ENCODE peak calls at places on chromosomes 12 and 14, in ten cellular contexts. Q is mesendoderm; I is GM13976; U is WTC11; G is ureter; M is GM12878; B is stimulated activated CD8-positive, alpha-beta memory T cell treated with anti-CD3 and anti-CD28 coated beads, Interleukin-4, amount 100 ng/mL, for 4 hours; J is SW 1271; V is EH; Z is activated CD4-positive, alpha-beta T cell treated with anti-CD3 and anti-CD28 coated beads, Interleukin-2, amount 50 U/mL, for 24 hours. Y is an unnamed sample.

GRCh38 chr14:100540141-100540925 is 46.9 kb downstream of the BEGAIN start:
- DNase-seq in Q (peak), I (no peak), U (peak), G (no peak), M (no peak), B (no peak), J (no peak), V (no peak), Z (no peak), Y (no peak)

GRCh38 chr14:98965061-98965460 is 306.9 kb downstream of the BCL11B start:
- DNase-seq in Q (no peak), I (no peak), U (no peak), G (no peak), M (no peak), B (no peak), J (no peak), V (no peak), Z (no peak), Y (no peak)

GRCh38 chr14:69692542-69693053 is 74.3 kb upstream of the SRSF5 start:
- DNase-seq in Q (no peak), I (no peak), U (no peak), G (no peak), M (no peak), B (no peak), J (no peak), V (no peak), Z (no peak), Y (no peak)

GRCh38 chr12:117100251-117100650 is 1.0 kb upstream of the TESC start:
- DNase-seq in Q (no peak), I (no peak), U (peak), G (no peak), M (no peak), B (no peak), J (no peak), V (peak), Z (no peak), Y (no peak)

GRCh38 chr14:55160989-55161388 is 30.4 kb downstream of the DLGAP5 start:
- DNase-seq in Q (no peak), I (peak), U (no peak), G (no peak), M (no peak), B (no peak), J (no peak), V (peak), Z (no peak), Y (no peak)

GRCh38 chr14:64569108-64570045 is 19.6 kb downstream of the PPP1R36 start:
- DNase-seq in Q (peak), I (no peak), U (no peak), G (peak), M (no peak), B (no peak), J (peak), V (peak), Z (no peak), Y (peak)

GRCh38 chr14:38948171-38948570 is 154.9 kb downstream of the SEC23A start:
- DNase-seq in Q (no peak), I (no peak), U (no peak), G (no peak), M (no peak), B (no peak), J (no peak), V (peak), Z (no peak), Y (no peak)

GRCh38 chr14:91899777-91900176 is 32.4 kb upstream of the TC2N start:
- DNase-seq in Q (no peak), I (no peak), U (no peak), G (no peak), M (no peak), B (no peak), J (no peak), V (peak), Z (no peak), Y (no peak)

GRCh38 chr14:58789106-58789505 is 151.3 kb downstream of the DACT1 start:
- DNase-seq in Q (no peak), I (no peak), U (no peak), G (no peak), M (no peak), B (no peak), J (no peak), V (no peak), Z (no peak), Y (no peak)

GRCh38 chr12:124786065-124786964 is 77.3 kb downstream of the SCARB1 start:
- DNase-seq in Q (peak), I (no peak), U (peak), G (peak), M (no peak), B (no peak), J (peak), V (peak), Z (no peak), Y (peak)

GRCh38 chr14:52351561-52352491 is 37.7 kb downstream of the PTGER2 start:
- DNase-seq in Q (no peak), I (no peak), U (no peak), G (no peak), M (peak), B (no peak), J (no peak), V (peak), Z (no peak), Y (no peak)

GRCh38 chr14:93015505-93015904 is 92.6 kb downstream of the CHGA start:
- DNase-seq in Q (no peak), I (no peak), U (no peak), G (no peak), M (no peak), B (no peak), J (no peak), V (no peak), Z (no peak), Y (no peak)

GRCh38 chr14:89587128-89587420 is 170.0 kb upstream of the FOXN3 start:
- DNase-seq in Q (no peak), I (no peak), U (no peak), G (no peak), M (no peak), B (no peak), J (no peak), V (no peak), Z (no peak), Y (no peak)

GRCh38 chr12:20040844-20041243 is 327.5 kb upstream of the PDE3A start:
- DNase-seq in Q (peak), I (no peak), U (no peak), G (no peak), M (no peak), B (no peak), J (no peak), V (no peak), Z (no peak), Y (no peak)

GRCh38 chr14:104307246-104307626 is 168.8 kb downstream of the KIF26A start:
- DNase-seq in Q (no peak), I (no peak), U (no peak), G (no peak), M (no peak), B (no peak), J (no peak), V (no peak), Z (no peak), Y (no peak)

GRCh38 chr12:120231316-120232011 is 30.6 kb upstream of the RPLP0 start:
- DNase-seq in Q (peak), I (no peak), U (peak), G (peak), M (no peak), B (peak), J (peak), V (peak), Z (peak), Y (peak)

GRCh38 chr12:2615665-2616387 is 178.9 kb upstream of the FKBP4 start:
- DNase-seq in Q (peak), I (no peak), U (peak), G (no peak), M (no peak), B (no peak), J (no peak), V (peak), Z (no peak), Y (no peak)

GRCh38 chr12:47272412-47273190 is 192.8 kb upstream of the AMIGO2 start:
- DNase-seq in Q (no peak), I (no peak), U (no peak), G (no peak), M (no peak), B (no peak), J (no peak), V (peak), Z (no peak), Y (no peak)

GRCh38 chr12:132872975-132873421 is 14.4 kb downstream of the CHFR start:
- DNase-seq in Q (peak), I (no peak), U (no peak), G (no peak), M (peak), B (no peak), J (no peak), V (no peak), Z (no peak), Y (no peak)

GRCh38 chr12:120453977-120454376 is 7.7 kb downstream of the GATC start:
- DNase-seq in Q (peak), I (peak), U (no peak), G (no peak), M (no peak), B (no peak), J (no peak), V (peak), Z (no peak), Y (no peak)

GRCh38 chr12:4118017-4118510 is 155.5 kb upstream of the CCND2 start:
- DNase-seq in Q (no peak), I (peak), U (no peak), G (no peak), M (peak), B (no peak), J (no peak), V (peak), Z (no peak), Y (no peak)

GRCh38 chr12:120466560-120467315 is 2.8 kb downstream of the SRSF9 start:
- DNase-seq in Q (peak), I (no peak), U (peak), G (no peak), M (no peak), B (no peak), J (no peak), V (peak), Z (no peak), Y (no peak)

GRCh38 chr14:68703093-68703492 is 89.8 kb downstream of the ZFP36L1 start:
- DNase-seq in Q (no peak), I (no peak), U (no peak), G (no peak), M (no peak), B (no peak), J (no peak), V (peak), Z (no peak), Y (no peak)

GRCh38 chr14:23406244-23406643 is 1.8 kb downstream of the MYH6 start:
- DNase-seq in Q (no peak), I (no peak), U (no peak), G (no peak), M (no peak), B (no peak), J (no peak), V (no peak), Z (no peak), Y (no peak)

GRCh38 chr14:104066719-104067118 is 18.8 kb upstream of the ASPG start:
- DNase-seq in Q (no peak), I (no peak), U (no peak), G (no peak), M (no peak), B (no peak), J (no peak), V (no peak), Z (no peak), Y (no peak)

GRCh38 chr14:49881296-49882006 is 11.4 kb upstream of the ARF6 start:
- DNase-seq in Q (no peak), I (no peak), U (no peak), G (no peak), M (no peak), B (no peak), J (no peak), V (no peak), Z (no peak), Y (no peak)

GRCh38 chr12:4012073-4012472 is 138.9 kb upstream of the PARP11 start:
- DNase-seq in Q (no peak), I (no peak), U (no peak), G (no peak), M (no peak), B (no peak), J (no peak), V (no peak), Z (no peak), Y (no peak)

GRCh38 chr12:4866288-4866687 is 43.4 kb upstream of the KCNA1 start:
- DNase-seq in Q (no peak), I (no peak), U (no peak), G (no peak), M (no peak), B (no peak), J (no peak), V (no peak), Z (no peak), Y (no peak)

GRCh38 chr12:46436741-46437140 is 64.2 kb upstream of the SLC38A2 start:
- DNase-seq in Q (no peak), I (no peak), U (no peak), G (no peak), M (no peak), B (no peak), J (no peak), V (no peak), Z (no peak), Y (no peak)

GRCh38 chr12:103495158-103495782 is 498 bp downstream of the C12orf42 start:
- DNase-seq in Q (peak), I (peak), U (peak), G (no peak), M (no peak), B (peak), J (no peak), V (no peak), Z (no peak), Y (no peak)

GRCh38 chr12:39723831-39724230 is 104.2 kb upstream of the ABCD2 start:
- DNase-seq in Q (peak), I (no peak), U (no peak), G (no peak), M (no peak), B (no peak), J (peak), V (peak), Z (no peak), Y (no peak)

GRCh38 chr12:80509781-80510556 is 65.9 kb downstream of the PTPRQ start:
- DNase-seq in Q (no peak), I (no peak), U (no peak), G (no peak), M (no peak), B (no peak), J (no peak), V (peak), Z (no peak), Y (no peak)

GRCh38 chr12:40921563-40922163 is 229.4 kb downstream of the CNTN1 start:
- DNase-seq in Q (peak), I (no peak), U (no peak), G (no peak), M (no peak), B (no peak), J (no peak), V (peak), Z (no peak), Y (no peak)

GRCh38 chr12:84607170-84607569 is 305.4 kb downstream of the SLC6A15 start:
- DNase-seq in Q (no peak), I (no peak), U (no peak), G (no peak), M (no peak), B (no peak), J (no peak), V (no peak), Z (no peak), Y (no peak)

GRCh38 chr12:56591111-56591510 is 39.0 kb downstream of the BAZ2A start:
- DNase-seq in Q (peak), I (no peak), U (no peak), G (no peak), M (no peak), B (no peak), J (no peak), V (no peak), Z (no peak), Y (no peak)

GRCh38 chr12:43216490-43216889 is 335.5 kb downstream of the ADAMTS20 start:
- DNase-seq in Q (no peak), I (no peak), U (no peak), G (no peak), M (no peak), B (no peak), J (no peak), V (no peak), Z (no peak), Y (no peak)

GRCh38 chr14:72142328-72142727 is 210.1 kb downstream of the RGS6 start:
- DNase-seq in Q (no peak), I (no peak), U (no peak), G (no peak), M (no peak), B (no peak), J (no peak), V (no peak), Z (no peak), Y (no peak)

GRCh38 chr14:20723458-20723857 is 22.2 kb upstream of the EDDM3A start:
- DNase-seq in Q (no peak), I (peak), U (peak), G (no peak), M (no peak), B (no peak), J (no peak), V (no peak), Z (no peak), Y (no peak)

GRCh38 chr12:119718141-119718540 is 50.2 kb downstream of the PRKAB1 start:
- DNase-seq in Q (no peak), I (no peak), U (no peak), G (no peak), M (no peak), B (no peak), J (no peak), V (no peak), Z (no peak), Y (no peak)

Y was measured in thoracic aorta.